ENCODE peak calls at places on chromosomes 13 and 19, in five cellular contexts. G is psoas muscle, P is NCI-H1694, Q is progenitor cell of endocrine pancreas, D is transverse colon. T is an unnamed sample.

GRCh38 chr13:67369895-67370660 is 139.9 kb upstream of the PCDH9 start:
- DNase-seq in D (no peak), Q (no peak), P (no peak), G (no peak), T (no peak)

GRCh38 chr13:19864339-19865309 is 1.2 kb upstream of the ZMYM5 start:
- DNase-seq in D (peak), G (peak), Q (peak), P (peak), T (peak)

GRCh38 chr19:42052241-42052863 is 17.7 kb downstream of the GRIK5 start:
- DNase-seq in P (peak), Q (no peak), D (no peak), G (peak), T (peak)

GRCh38 chr13:44667950-44668349 is 91.8 kb upstream of the TSC22D1 start:
- DNase-seq in D (no peak), Q (no peak), P (no peak), G (no peak), T (no peak)

GRCh38 chr13:114099918-114100445 is 32.4 kb downstream of the RASA3 start:
- DNase-seq in Q (no peak), P (no peak), G (peak), D (peak), T (no peak)

GRCh38 chr19:55451522-55452380 is 8.7 kb upstream of the SHISA7 start:
- DNase-seq in G (no peak), P (no peak), Q (no peak), D (no peak), T (no peak)

GRCh38 chr19:9565900-9566705 is 18.2 kb downstream of the ZNF121 start:
- DNase-seq in Q (no peak), G (no peak), D (no peak), P (no peak), T (no peak)

GRCh38 chr13:73224708-73225107 is 165.9 kb downstream of the KLF5 start:
- DNase-seq in D (no peak), Q (no peak), P (no peak), G (no peak), T (no peak)

GRCh38 chr13:61294467-61295186 is 121.0 kb downstream of the PCDH20 start:
- DNase-seq in D (no peak), G (no peak), P (no peak), Q (no peak), T (peak)

GRCh38 chr19:15488489-15489226 is 9.4 kb upstream of the PGLYRP2 start:
- DNase-seq in G (peak), P (no peak), Q (no peak), D (no peak), T (no peak)

GRCh38 chr13:21567714-21568113 is 36.3 kb downstream of the MICU2 start:
- DNase-seq in P (no peak), G (no peak), Q (no peak), D (no peak), T (no peak)

GRCh38 chr19:1397838-1398237 is 3.5 kb downstream of the GAMT start:
- DNase-seq in Q (no peak), P (no peak), G (no peak), D (no peak), T (no peak)

GRCh38 chr19:58514564-58515020 is 2.8 kb upstream of the SLC27A5 start:
- DNase-seq in D (no peak), Q (no peak), G (no peak), P (no peak), T (no peak)

GRCh38 chr13:91567485-91568207 is 169.2 kb downstream of the GPC5 start:
- DNase-seq in P (no peak), G (no peak), D (no peak), Q (no peak), T (no peak)

GRCh38 chr13:113900646-113901045 is 36.8 kb upstream of the GAS6 start:
- DNase-seq in G (no peak), P (no peak), D (no peak), Q (no peak), T (no peak)

GRCh38 chr19:57302020-57302465 is 18.2 kb upstream of the ZNF543 start:
- DNase-seq in Q (no peak), P (no peak), G (peak), D (no peak), T (no peak)

GRCh38 chr13:41645313-41645712 is 188.0 kb downstream of the RGCC start:
- DNase-seq in D (no peak), P (no peak), Q (no peak), G (peak), T (no peak)

GRCh38 chr19:1822210-1822609 is 10.1 kb upstream of the ATP8B3 start:
- DNase-seq in P (peak), Q (no peak), D (no peak), G (no peak), T (no peak)

GRCh38 chr19:18093439-18094161 is 4.0 kb upstream of the MAST3 start:
- DNase-seq in Q (no peak), G (no peak), D (no peak), P (no peak), T (peak)

GRCh38 chr13:34376483-34376882 is 558.5 kb downstream of the RFC3 start:
- DNase-seq in G (no peak), D (no peak), Q (no peak), P (no peak), T (no peak)

GRCh38 chr19:2578391-2578826 is 102.5 kb downstream of the GADD45B start:
- DNase-seq in P (no peak), D (peak), G (peak), Q (no peak), T (no peak)

GRCh38 chr13:37168922-37169321 is 63.5 kb upstream of the CSNK1A1L start:
- DNase-seq in P (peak), D (no peak), G (no peak), Q (no peak), T (peak)

T was measured in NCI-H524 treated with DMSO at 0.1 percent for 48 hours.